ENCODE peak calls at places on chromosomes 12 and 14, in six cellular contexts. U is A549; T is kidney; Y is left lung; E is CD4-positive, alpha-beta memory T cell; A is CD4-positive, alpha-beta T cell. N is an unnamed sample.
A peak's percentile ranks its signal among the peaks of the same experiment; 100 is the strongest.

GRCh38 chr12:32397703-32398102 is 1.7 kb upstream of the FGD4 start:
- DNase-seq in U (no peak), T (no peak), A (no peak), Y (no peak), E (no peak), N (no peak)

GRCh38 chr14:57871487-57872080 is 5.7 kb upstream of the SLC35F4 start:
- DNase-seq in U (peak; percentile 43), A (no peak), E (no peak), Y (no peak), T (no peak), N (peak; percentile 6)

GRCh38 chr12:32947203-32947795 is 50.7 kb upstream of the PKP2 start:
- DNase-seq in A (no peak), E (no peak), Y (no peak), T (no peak), U (peak; percentile 33), N (peak; percentile 12)

GRCh38 chr12:29146201-29146600 is 2.9 kb upstream of the FAR2 start:
- DNase-seq in T (no peak), A (no peak), U (no peak), Y (no peak), E (no peak), N (no peak)

GRCh38 chr14:68967459-68967940 is 11.6 kb downstream of the ACTN1 start:
- DNase-seq in T (no peak), U (no peak), E (no peak), Y (no peak), A (no peak), N (peak; percentile 29)

GRCh38 chr14:64880382-64881121 is 845 bp upstream of the SPTB start:
- DNase-seq in T (peak; percentile 76), E (peak; percentile 45), Y (peak; percentile 51), U (peak; percentile 40), A (peak; percentile 37), N (peak; percentile 18)

GRCh38 chr12:3366451-3367155 is 124.4 kb upstream of the PRMT8 start:
- DNase-seq in T (peak; percentile 75), Y (no peak), E (no peak), A (no peak), U (no peak), N (no peak)

GRCh38 chr12:44874981-44875416 is 1.1 kb downstream of the NELL2 start:
- DNase-seq in A (no peak), T (no peak), Y (no peak), U (peak; percentile 2), E (peak; percentile 22), N (peak; percentile 56)

GRCh38 chr14:79502751-79503148 is 708.6 kb downstream of the DIO2 start:
- DNase-seq in E (no peak), A (no peak), T (no peak), U (no peak), Y (no peak), N (no peak)

GRCh38 chr12:19130224-19131019 is 889 bp downstream of the PLEKHA5 start:
- DNase-seq in U (peak; percentile 19), T (peak; percentile 84), A (no peak), Y (peak; percentile 42), E (no peak), N (peak; percentile 37)

GRCh38 chr12:90233168-90234100 is 524.8 kb upstream of the ATP2B1 start:
- DNase-seq in U (no peak), E (no peak), T (no peak), Y (no peak), A (no peak), N (no peak)

GRCh38 chr12:64826234-64826633 is 1.8 kb downstream of the TBC1D30 start:
- DNase-seq in A (peak; percentile 14), T (peak; percentile 74), U (no peak), E (peak; percentile 43), Y (peak; percentile 54), N (peak; percentile 70)

GRCh38 chr14:71438684-71439083 is 493.5 kb upstream of the RGS6 start:
- DNase-seq in U (no peak), T (no peak), A (no peak), E (no peak), Y (no peak), N (no peak)
- H3K27ac ChIP-seq in U (no peak overlapping the region), T (no peak overlapping the region), A (no peak overlapping the region), E (no peak overlapping the region), Y (no peak overlapping the region), N (no peak overlapping the region)

DNA sequence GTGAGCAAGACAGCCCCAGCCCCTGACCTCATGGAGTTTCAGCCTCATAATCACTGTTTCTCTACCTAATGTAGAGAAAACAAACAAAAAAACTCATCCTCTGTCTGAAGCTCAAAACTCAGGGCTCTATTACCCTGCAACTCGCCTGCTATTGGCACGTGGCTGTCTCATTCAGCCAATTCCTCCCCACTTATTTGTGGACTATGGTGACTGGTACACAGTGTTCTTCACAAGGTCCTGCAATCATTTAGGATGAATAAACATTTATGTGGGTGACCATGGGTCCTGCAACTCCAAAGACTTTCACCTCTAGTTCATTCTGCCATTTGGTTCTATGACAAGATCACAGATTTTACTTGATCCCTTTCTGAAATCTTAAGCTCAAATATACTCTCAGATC is 4.7 kb downstream of the PPP2R3C start:
- DNase-seq in E (no peak), U (no peak), A (no peak), Y (no peak), T (no peak), N (no peak)
- H3K27ac ChIP-seq in E (no peak overlapping the region), U (no peak overlapping the region), A (no peak overlapping the region), Y (no peak overlapping the region), T (no peak overlapping the region), N (no peak overlapping the region)

GRCh38 chr12:123107926-123108681 is 42.8 kb downstream of the PITPNM2 start:
- DNase-seq in U (no peak), E (no peak), A (no peak), Y (no peak), T (no peak), N (no peak)

GRCh38 chr12:123104809-123105208 is 46.1 kb downstream of the PITPNM2 start:
- DNase-seq in A (no peak), E (no peak), U (no peak), Y (no peak), T (no peak), N (no peak)

GRCh38 chr12:123106640-123107359 is 44.1 kb downstream of the PITPNM2 start:
- DNase-seq in U (peak; percentile 39), A (peak; percentile 28), Y (peak; percentile 57), E (peak; percentile 48), T (peak; percentile 83), N (peak; percentile 38)

GRCh38 chr12:123102781-123103503 is 47.9 kb downstream of the PITPNM2 start:
- DNase-seq in A (no peak), Y (peak; percentile 41), E (no peak), U (no peak), T (no peak), N (no peak)

DNA sequence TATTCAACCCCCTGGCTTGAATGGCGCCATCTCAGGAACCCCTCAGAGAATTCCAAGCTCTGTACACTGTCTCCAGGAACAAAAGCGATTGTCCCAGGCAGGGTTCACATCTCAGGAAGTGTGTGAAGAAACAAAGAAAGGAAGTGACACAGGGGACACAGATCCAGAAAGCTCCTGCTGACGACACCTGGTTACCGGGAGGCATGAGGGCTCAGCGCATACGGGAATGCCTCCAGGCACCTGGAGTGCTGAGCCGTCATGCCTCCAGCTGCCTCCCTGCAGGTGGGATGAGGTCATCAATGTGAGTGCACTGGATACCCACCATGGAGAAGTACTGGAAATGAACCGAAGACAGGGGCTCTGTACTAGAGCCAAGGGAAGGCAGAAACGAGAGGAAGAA is 45.5 kb downstream of the PITPNM2 start:
- DNase-seq in U (no peak), Y (no peak), A (no peak), T (no peak), E (no peak), N (no peak)
- H3K27ac ChIP-seq in U (no peak overlapping the region), Y (peak overlapping the region; percentile 77), A (no peak overlapping the region), T (peak overlapping the region; percentile 74), E (no peak overlapping the region), N (peak overlapping the region; percentile 66)

GRCh38 chr12:968561-968960 is 19.1 kb upstream of the RAD52 start:
- DNase-seq in U (no peak), E (no peak), A (no peak), T (no peak), Y (no peak), N (no peak)
- H3K27ac ChIP-seq in U (no peak overlapping the region), E (no peak overlapping the region), A (no peak overlapping the region), T (no peak overlapping the region), Y (no peak overlapping the region), N (no peak overlapping the region)